ENCODE peak calls at places on chromosomes 4 and X, in four cellular contexts. F is iris pigment epithelial cell, P is PC-3, G is upper lobe of right lung. Q is an unnamed sample.

GRCh38 chr4:153257966-153258365 is 53.7 kb downstream of the TRIM2 start:
- DNase-seq in F (no peak), P (no peak), G (no peak), Q (no peak)

GRCh38 chrX:83022020-83022419 is 486.1 kb upstream of the POU3F4 start:
- DNase-seq in G (no peak), F (peak), P (peak), Q (no peak)

GRCh38 chr4:83581411-83582288 is 45.7 kb downstream of the GPAT3 start:
- DNase-seq in F (no peak), G (no peak), P (no peak), Q (no peak)

GRCh38 chr4:176044589-176044951 is 21.1 kb upstream of the WDR17 start:
- DNase-seq in P (no peak), F (no peak), G (no peak), Q (peak)

GRCh38 chrX:153649178-153649914 is 2.3 kb downstream of the DUSP9 start:
- DNase-seq in P (peak), G (peak), F (no peak), Q (no peak)

GRCh38 chr4:180372671-180373070 is 1870.5 kb upstream of the TENM3 start:
- DNase-seq in F (peak), P (no peak), G (no peak), Q (no peak)

GRCh38 chr4:7815562-7815961 is 124.1 kb downstream of the AFAP1 start:
- DNase-seq in P (no peak), F (peak), G (no peak), Q (no peak)

GRCh38 chr4:74158561-74159396 is 861 bp downstream of the MTHFD2L start:
- DNase-seq in P (peak), F (peak), G (no peak), Q (no peak)

GRCh38 chr4:46505131-46505530 is 115.2 kb upstream of the GABRA2 start:
- DNase-seq in P (peak), F (no peak), G (no peak), Q (no peak)

GRCh38 chrX:1212532-1212931 is at the start of gene CRLF2:
- DNase-seq in F (no peak), G (no peak), P (peak), Q (no peak)

GRCh38 chrX:10102046-10102704 is 54.6 kb upstream of the CLCN4 start:
- DNase-seq in P (no peak), G (no peak), F (no peak), Q (no peak)

GRCh38 chrX:15497865-15498264 is 2.7 kb upstream of the BMX start:
- DNase-seq in G (no peak), P (peak), F (peak), Q (no peak)

GRCh38 chrX:54597728-54598127 is 67.7 kb downstream of the GNL3L start:
- DNase-seq in G (no peak), F (no peak), P (no peak), Q (no peak)

GRCh38 chr4:98566491-98567008 is 91.9 kb downstream of the TSPAN5 start:
- DNase-seq in P (no peak), F (no peak), G (no peak), Q (peak)

GRCh38 chr4:8940792-8941491 is 69.3 kb upstream of the HMX1 start:
- DNase-seq in F (no peak), G (no peak), P (peak), Q (no peak)

GRCh38 chrX:118315529-118315928 is 30.4 kb upstream of the WDR44 start:
- DNase-seq in F (no peak), G (no peak), P (no peak), Q (no peak)

GRCh38 chrX:11254417-11255109 is 38.6 kb upstream of the AMELX start:
- DNase-seq in P (no peak), G (no peak), F (no peak), Q (no peak)

GRCh38 chr4:75598390-75598789 is 31.9 kb downstream of the CDKL2 start:
- DNase-seq in F (peak), P (peak), G (no peak), Q (no peak)

GRCh38 chrX:110045421-110045820 is 42.5 kb downstream of the TMEM164 start:
- DNase-seq in G (no peak), P (no peak), F (no peak), Q (no peak)